ENCODE peak calls at places on chromosome 15, in eight cellular contexts. F is left ventricle myocardium inferior, Z is ovary, S is astrocyte of the cerebellum, K is breast epithelium, V is Peyer's patch, D is IMR-90, E is upper lobe of right lung. N is an unnamed sample.

GRCh38 chr15:91801836-91802534 is 51.5 kb upstream of the SLCO3A1 start:
- DNase-seq in D (no peak), S (no peak), V (no peak), Z (no peak), F (peak; percentile 20), K (no peak), E (no peak), N (no peak)

GRCh38 chr15:70341566-70341965 is 243.8 kb upstream of the TLE3 start:
- DNase-seq in F (no peak), K (no peak), Z (no peak), V (peak; percentile 4), E (peak; percentile 36), S (no peak), D (no peak), N (no peak)

GRCh38 chr15:90818251-90819210 is 49.9 kb upstream of the FURIN start:
- DNase-seq in K (no peak), E (peak; percentile 64), Z (no peak), D (no peak), F (peak; percentile 29), S (no peak), V (peak; percentile 79), N (no peak)

GRCh38 chr15:59609730-59610712 is 1.6 kb upstream of the GCNT3 start:
- DNase-seq in K (no peak), D (no peak), E (no peak), S (no peak), F (no peak), V (no peak), Z (no peak), N (no peak)

GRCh38 chr15:89356634-89357298 is 22.1 kb upstream of the POLG start:
- DNase-seq in E (no peak), Z (no peak), V (no peak), F (no peak), K (no peak), D (no peak), S (no peak), N (no peak)

GRCh38 chr15:39925112-39925830 is 5.2 kb upstream of the GPR176 start:
- DNase-seq in Z (no peak), D (peak; percentile 77), F (no peak), V (no peak), S (no peak), K (no peak), E (no peak), N (no peak)

GRCh38 chr15:90872481-90873184 is 4.2 kb downstream of the FURIN start:
- DNase-seq in K (no peak), V (no peak), Z (no peak), S (peak; percentile 53), E (no peak), D (peak; percentile 80), F (no peak), N (peak; percentile 11)

GRCh38 chr15:49734831-49735508 is 114.1 kb downstream of the DTWD1 start:
- DNase-seq in E (no peak), S (no peak), D (no peak), V (no peak), Z (no peak), K (no peak), F (no peak), N (no peak)

GRCh38 chr15:43370310-43370974 is 401 bp downstream of the ZSCAN29 start:
- DNase-seq in Z (peak; percentile 48), K (no peak), D (peak; percentile 47), F (peak; percentile 15), V (no peak), S (no peak), E (no peak), N (no peak)

GRCh38 chr15:78175333-78175732 is 26.2 kb downstream of the IDH3A start:
- DNase-seq in S (no peak), D (no peak), K (no peak), E (no peak), F (no peak), Z (no peak), V (no peak), N (no peak)

GRCh38 chr15:81071705-81072104 is 62.4 kb upstream of the CFAP161 start:
- DNase-seq in E (no peak), K (no peak), D (no peak), Z (no peak), F (no peak), S (no peak), V (no peak), N (no peak)

GRCh38 chr15:57691082-57691481 is 15.4 kb upstream of the POLR2M start:
- DNase-seq in S (no peak), D (no peak), V (no peak), K (no peak), E (no peak), Z (no peak), F (no peak), N (no peak)

GRCh38 chr15:98799461-98799971 is 151.2 kb downstream of the IGF1R start:
- DNase-seq in V (no peak), F (no peak), S (no peak), E (no peak), K (no peak), D (peak; percentile 8), Z (no peak), N (no peak)

GRCh38 chr15:26838742-26839460 is 28.0 kb upstream of the GABRA5 start:
- DNase-seq in S (no peak), E (no peak), D (no peak), V (no peak), K (no peak), Z (no peak), F (no peak), N (no peak)

GRCh38 chr15:77901251-77901881 is 176.1 kb downstream of the TBC1D2B start:
- DNase-seq in V (no peak), K (no peak), D (no peak), E (peak; percentile 54), S (no peak), Z (peak; percentile 30), F (no peak), N (no peak)

GRCh38 chr15:47750030-47750739 is 32.9 kb downstream of the SEMA6D start:
- DNase-seq in F (no peak), E (no peak), D (peak; percentile 91), V (no peak), Z (no peak), S (peak; percentile 52), K (no peak), N (peak; percentile 56)

GRCh38 chr15:100384108-100384410 is 42.3 kb upstream of the ADAMTS17 start:
- DNase-seq in Z (no peak), E (no peak), D (no peak), S (no peak), F (no peak), K (no peak), V (no peak), N (no peak)

GRCh38 chr15:100385300-100385699 is 43.5 kb upstream of the ADAMTS17 start:
- DNase-seq in K (no peak), E (no peak), V (no peak), F (no peak), S (no peak), D (no peak), Z (no peak), N (no peak)

GRCh38 chr15:100383302-100384107 is 41.7 kb upstream of the ADAMTS17 start:
- DNase-seq in S (no peak), V (no peak), Z (no peak), K (no peak), D (no peak), F (no peak), E (no peak), N (no peak)
- TF ChIP-seq CTCF in S (peak; percentile 22), V (peak; percentile 47), Z (no peak), K (no peak), D (peak; percentile 20), F (peak; percentile 46), E (peak; percentile 51), N (peak; percentile 8)

DNA sequence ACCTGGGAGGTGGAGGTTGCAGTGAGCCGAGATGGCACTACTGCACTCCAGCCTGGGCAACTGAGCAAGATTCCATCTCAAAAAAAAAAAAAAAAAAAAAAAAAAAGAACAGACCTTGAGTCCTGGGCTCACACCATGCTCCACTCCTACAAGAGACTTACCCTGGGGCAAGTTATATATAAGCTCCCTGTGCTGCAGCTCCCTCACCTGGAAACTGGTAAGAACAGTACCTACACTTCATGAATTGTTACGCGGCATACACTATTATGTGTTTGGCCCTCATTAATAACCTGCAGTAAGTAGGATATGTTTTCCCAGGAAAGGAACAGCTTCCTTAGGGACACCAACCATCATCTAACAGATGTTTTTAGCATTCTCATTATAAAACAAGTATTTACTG is 119.6 kb downstream of the FMN1 start:
- DNase-seq in F (no peak), Z (no peak), V (no peak), E (no peak), D (no peak), S (no peak), K (no peak), N (no peak)
- TF ChIP-seq CTCF in F (peak; percentile 47), Z (no peak), V (peak; percentile 60), E (peak; percentile 19), D (no peak), S (no peak), K (no peak), N (no peak)

GRCh38 chr15:101016581-101016980 is 97.4 kb downstream of the LRRK1 start:
- DNase-seq in V (no peak), F (no peak), E (no peak), Z (no peak), S (no peak), K (no peak), D (no peak), N (no peak)

GRCh38 chr15:101017935-101018849 is 99.0 kb downstream of the LRRK1 start:
- DNase-seq in S (no peak), V (no peak), F (no peak), K (no peak), Z (no peak), E (no peak), D (peak; percentile 61), N (no peak)

GRCh38 chr15:101014921-101015841 is 96.0 kb downstream of the LRRK1 start:
- DNase-seq in D (peak; percentile 70), S (peak; percentile 47), E (peak; percentile 80), K (peak; percentile 77), Z (peak; percentile 85), F (peak; percentile 75), V (peak; percentile 59), N (no peak)

GRCh38 chr15:101019351-101019750 is 100.2 kb downstream of the LRRK1 start:
- DNase-seq in K (no peak), V (peak; percentile 11), F (no peak), Z (no peak), E (no peak), S (no peak), D (no peak), N (no peak)

DNA sequence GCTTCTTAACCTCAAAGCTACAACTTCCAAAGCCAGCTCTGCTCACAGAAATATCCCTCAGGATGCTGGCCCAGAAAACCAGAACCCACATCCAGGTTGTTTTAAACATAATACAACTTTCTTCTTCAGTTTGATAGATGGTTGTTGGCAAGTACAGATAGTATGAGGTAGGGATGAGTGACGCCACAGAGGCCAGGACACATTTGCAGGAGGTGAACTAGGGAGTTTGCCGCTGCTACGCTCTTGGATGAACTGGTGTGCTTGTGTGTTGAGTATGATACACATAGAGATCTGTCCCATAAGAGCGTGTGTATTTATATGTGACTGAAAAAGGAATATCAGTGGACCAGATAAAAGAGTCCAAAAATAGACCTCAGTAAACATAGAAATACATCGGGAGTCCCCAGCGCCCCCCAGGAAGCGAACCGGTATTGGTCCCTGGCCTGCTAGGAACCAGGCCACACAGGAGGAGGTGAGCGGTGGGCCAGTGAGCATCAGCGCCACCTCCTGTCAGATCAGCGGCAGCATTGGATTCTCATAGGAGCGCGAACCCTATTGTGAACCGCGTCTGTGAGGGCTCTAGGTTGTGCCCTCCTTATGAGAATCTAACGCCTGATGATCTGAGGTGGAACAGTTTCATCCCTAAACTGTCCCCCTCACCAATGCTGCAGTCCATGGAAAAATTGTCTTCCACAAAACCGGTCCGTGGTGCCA is 98.0 kb downstream of the LRRK1 start:
- DNase-seq in V (no peak), D (peak; percentile 6), Z (no peak), E (no peak), S (no peak), K (no peak), F (no peak), N (no peak)
- TF ChIP-seq CTCF in V (no peak), D (peak; percentile 25), Z (no peak), E (no peak), S (no peak), K (no peak), F (no peak), N (no peak)

GRCh38 chr15:23497710-23498111 is 50.7 kb upstream of the GOLGA6L2 start:
- DNase-seq in F (no peak), D (no peak), K (no peak), E (no peak), V (no peak), S (no peak), Z (no peak), N (no peak)
- TF ChIP-seq CTCF in F (peak; percentile 49), D (no peak), K (no peak), E (peak; percentile 30), V (no peak), S (peak; percentile 47), Z (no peak), N (peak; percentile 35)

N was measured in AG04450.